ENCODE peak calls at places on chromosomes 11 and 22, in eight cellular contexts. M, Y, K, J, F, S, R and B are unnamed samples.

GRCh38 chr22:47623740-47624103 is 861.3 kb downstream of the TBC1D22A start:
- DNase-seq in M (no peak), Y (no peak), K (no peak), J (peak; percentile 29), F (no peak), S (no peak), R (peak; percentile 23), B (no peak)

GRCh38 chr11:91859666-91860065 is 365.0 kb upstream of the FAT3 start:
- DNase-seq in M (no peak), Y (no peak), K (no peak), J (no peak), F (no peak), S (no peak), R (no peak), B (no peak)

GRCh38 chr22:45469573-45470383 is 32.9 kb upstream of the FBLN1 start:
- DNase-seq in M (peak; percentile 72), Y (peak; percentile 88), K (peak; percentile 94), J (no peak), F (no peak), S (no peak), R (no peak), B (peak; percentile 62)

GRCh38 chr11:18705651-18706281 is 7.2 kb downstream of the TMEM86A start:
- DNase-seq in M (no peak), Y (no peak), K (no peak), J (no peak), F (no peak), S (no peak), R (peak; percentile 35), B (no peak)

GRCh38 chr11:86955111-86955673 is at the start of gene FZD4:
- DNase-seq in M (peak; percentile 82), Y (peak; percentile 20), K (peak; percentile 86), J (peak; percentile 91), F (no peak), S (peak; percentile 62), R (peak; percentile 93), B (peak; percentile 33)

GRCh38 chr11:68113986-68114385 is 7.2 kb downstream of the CHKA start:
- DNase-seq in M (peak; percentile 74), Y (no peak), K (peak; percentile 47), J (no peak), F (peak; percentile 23), S (no peak), R (no peak), B (no peak)

GRCh38 chr11:78949976-78950690 is 375.5 kb upstream of the NARS2 start:
- DNase-seq in M (no peak), Y (no peak), K (no peak), J (no peak), F (no peak), S (no peak), R (no peak), B (no peak)

GRCh38 chr11:46391578-46392420 is at the start of gene CHRM4:
- DNase-seq in M (peak; percentile 24), Y (no peak), K (no peak), J (no peak), F (no peak), S (no peak), R (no peak), B (no peak)

GRCh38 chr11:107018902-107019493 is 722 bp upstream of the GUCY1A2 start:
- DNase-seq in M (peak; percentile 75), Y (no peak), K (peak; percentile 57), J (peak; percentile 79), F (no peak), S (no peak), R (peak; percentile 52), B (no peak)

GRCh38 chr22:39314251-39314971 is 5.0 kb downstream of the RPL3 start:
- DNase-seq in M (no peak), Y (no peak), K (no peak), J (no peak), F (no peak), S (no peak), R (no peak), B (no peak)

GRCh38 chr11:62340269-62340901 is 3.1 kb downstream of the ASRGL1 start:
- DNase-seq in M (peak; percentile 57), Y (peak; percentile 10), K (peak; percentile 44), J (no peak), F (peak; percentile 12), S (no peak), R (peak; percentile 68), B (peak; percentile 5)

GRCh38 chr22:50170453-50171318 is at the start of gene PANX2:
- DNase-seq in M (no peak), Y (no peak), K (no peak), J (no peak), F (no peak), S (no peak), R (no peak), B (no peak)

GRCh38 chr11:58900479-58901420 is 38.5 kb upstream of the GLYATL1 start:
- DNase-seq in M (peak; percentile 90), Y (no peak), K (peak; percentile 63), J (no peak), F (no peak), S (no peak), R (peak; percentile 83), B (peak; percentile 46)

GRCh38 chr11:69498614-69499175 is 17.2 kb downstream of the LINC01488 start:
- DNase-seq in M (no peak), Y (no peak), K (no peak), J (no peak), F (no peak), S (no peak), R (no peak), B (no peak)

GRCh38 chr11:656866-657265 is 19.8 kb downstream of the DRD4 start:
- DNase-seq in M (no peak), Y (no peak), K (no peak), J (no peak), F (no peak), S (no peak), R (no peak), B (no peak)

GRCh38 chr22:31647516-31647915 is 14.5 kb downstream of the PISD start:
- DNase-seq in M (peak; percentile 65), Y (no peak), K (peak; percentile 96), J (no peak), F (peak; percentile 75), S (no peak), R (no peak), B (peak; percentile 85)

DNA sequence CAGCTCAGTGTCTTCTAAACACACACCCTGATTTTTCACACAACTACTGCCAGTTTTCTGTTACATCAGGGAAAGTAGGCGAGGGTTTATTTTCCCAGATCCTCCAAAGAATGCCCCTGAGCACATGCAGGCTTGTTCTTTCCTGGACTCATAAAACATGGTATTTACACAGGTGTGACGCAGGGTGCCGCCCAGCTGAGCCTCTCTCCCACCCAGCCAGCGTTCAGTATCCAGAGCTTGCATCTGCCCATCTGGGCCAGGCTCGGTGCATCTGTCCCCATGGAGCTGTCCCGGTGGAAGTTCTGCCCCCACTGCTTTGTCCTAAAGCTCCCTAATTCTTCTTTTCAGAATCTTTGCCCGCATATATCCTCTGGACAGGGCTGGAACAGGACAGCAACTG is 44.8 kb upstream of the ISX start:
- DNase-seq in M (no peak), Y (no peak), K (no peak), J (no peak), F (no peak), S (no peak), R (no peak), B (no peak)
- H3K4me3 ChIP-seq in M (no peak overlapping the region), Y (no peak overlapping the region), K (no peak overlapping the region), J (no peak overlapping the region), F (no peak overlapping the region), S (no peak overlapping the region), R (no peak overlapping the region), B (no peak overlapping the region)

GRCh38 chr11:130001491-130002351 is 914 bp downstream of the PRDM10 start:
- DNase-seq in M (peak; percentile 48), Y (no peak), K (peak; percentile 29), J (peak; percentile 76), F (no peak), S (no peak), R (peak; percentile 40), B (no peak)

GRCh38 chr11:130002352-130002845 is at the start of gene PRDM10:
- DNase-seq in M (peak; percentile 94), Y (no peak), K (peak; percentile 94), J (peak; percentile 95), F (peak; percentile 56), S (peak; percentile 70), R (peak; percentile 92), B (peak; percentile 77)

GRCh38 chr11:129999407-129999806 is 3.2 kb downstream of the PRDM10 start:
- DNase-seq in M (no peak), Y (no peak), K (no peak), J (no peak), F (no peak), S (no peak), R (no peak), B (no peak)

GRCh38 chr11:129998905-129999304 is 3.7 kb downstream of the PRDM10 start:
- DNase-seq in M (no peak), Y (no peak), K (no peak), J (no peak), F (no peak), S (no peak), R (no peak), B (no peak)

GRCh38 chr11:130000552-130001176 is 2.0 kb downstream of the PRDM10 start:
- DNase-seq in M (no peak), Y (no peak), K (no peak), J (no peak), F (no peak), S (no peak), R (no peak), B (no peak)
- H3K4me3 ChIP-seq in M (peak overlapping the region; percentile 71), Y (peak overlapping the region; percentile 74), K (no peak overlapping the region), J (no peak overlapping the region), F (peak overlapping the region; percentile 75), S (peak overlapping the region; percentile 77), R (peak overlapping the region; percentile 87), B (no peak overlapping the region)

DNA sequence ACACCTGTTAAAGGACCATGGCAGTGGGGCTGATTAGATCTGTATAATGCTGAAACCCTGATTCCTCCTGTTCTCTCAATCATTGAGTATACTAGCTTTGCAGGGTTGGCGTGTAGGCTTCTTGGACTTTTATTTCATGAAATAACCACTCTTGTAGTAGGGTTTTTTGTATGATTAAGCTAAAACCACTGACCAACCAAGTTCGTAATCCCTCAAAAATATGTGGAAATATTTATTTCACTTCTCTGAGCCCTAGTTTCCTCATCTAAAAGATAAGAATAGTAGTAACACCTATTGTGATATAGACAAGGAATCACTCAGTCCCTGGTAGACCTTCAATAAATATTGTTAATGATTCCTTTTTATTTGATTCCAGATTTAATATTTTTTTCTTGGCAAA is 4.2 kb downstream of the API5 start:
- DNase-seq in M (no peak), Y (no peak), K (no peak), J (no peak), F (no peak), S (no peak), R (no peak), B (no peak)
- H3K4me3 ChIP-seq in M (no peak overlapping the region), Y (no peak overlapping the region), K (no peak overlapping the region), J (no peak overlapping the region), F (no peak overlapping the region), S (no peak overlapping the region), R (no peak overlapping the region), B (no peak overlapping the region)

DNA sequence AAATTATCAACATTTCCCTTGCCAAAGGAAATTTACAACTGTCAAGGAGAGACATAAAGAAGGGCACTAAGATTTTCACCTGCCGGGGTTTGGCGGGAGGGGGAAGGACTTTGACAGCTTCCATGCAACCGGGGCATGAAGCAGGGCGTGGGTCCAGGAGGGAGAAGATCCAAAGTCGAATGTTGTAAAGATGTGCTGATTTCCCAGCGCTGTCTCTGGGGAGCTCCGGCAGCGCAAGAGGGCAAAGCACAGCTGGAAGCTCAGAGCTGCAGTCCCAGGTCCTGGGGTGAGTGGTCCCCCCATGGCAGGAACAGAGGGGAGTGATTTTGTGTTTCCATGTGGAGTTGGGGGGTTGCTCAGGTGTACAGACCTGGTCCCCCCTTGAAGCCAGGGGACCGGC is at the start of gene MS4A10:
- DNase-seq in M (no peak), Y (no peak), K (no peak), J (no peak), F (no peak), S (no peak), R (no peak), B (no peak)
- H3K4me3 ChIP-seq in M (no peak within 1 kb of the TSS), Y (no peak within 1 kb of the TSS), K (no peak within 1 kb of the TSS), J (no peak within 1 kb of the TSS), F (no peak within 1 kb of the TSS), S (no peak within 1 kb of the TSS), R (no peak within 1 kb of the TSS), B (no peak within 1 kb of the TSS)